ENCODE peak calls at places on chromosomes 1 and 21, in six cellular contexts. Z is endothelial cell of umbilical vein, T is Panc1, N is breast epithelium, K is transverse colon, D is stomach. B is an unnamed sample. For H3K9me3, the result is how much of the 10 kb centered on the place peaks cover.

GRCh38 chr1:90550616-90551406 is 166.3 kb downstream of the BARHL2 start:
- DNase-seq in Z (no peak), T (no peak), N (no peak), K (no peak), D (no peak), B (no peak)

GRCh38 chr1:84538599-84538998 is 32.2 kb upstream of the GNG5 start:
- DNase-seq in Z (no peak), T (no peak), N (no peak), K (no peak), D (no peak), B (no peak)

GRCh38 chr1:66434096-66434495 is 99.9 kb upstream of the SGIP1 start:
- DNase-seq in Z (no peak), T (no peak), N (no peak), K (no peak), D (no peak), B (no peak)

GRCh38 chr21:40331182-40331581 is 463.9 kb downstream of the PCP4 start:
- DNase-seq in Z (no peak), T (no peak), N (no peak), K (no peak), D (no peak), B (no peak)

GRCh38 chr1:147580200-147580557 is 38.9 kb downstream of the BCL9 start:
- DNase-seq in Z (no peak), T (no peak), N (no peak), K (no peak), D (no peak), B (no peak)

GRCh38 chr1:200443860-200444259 is 34.0 kb upstream of the ZNF281 start:
- DNase-seq in Z (no peak), T (no peak), N (no peak), K (no peak), D (no peak), B (no peak)

GRCh38 chr1:204576422-204576821 is 60.2 kb downstream of the MDM4 start:
- DNase-seq in Z (no peak), T (no peak), N (no peak), K (no peak), D (no peak), B (no peak)

GRCh38 chr1:109802136-109802900 is 38.6 kb upstream of the EPS8L3 start:
- DNase-seq in Z (no peak), T (no peak), N (peak), K (no peak), D (peak), B (no peak)

GRCh38 chr21:21196087-21196486 is 197.9 kb downstream of the NCAM2 start:
- DNase-seq in Z (no peak), T (no peak), N (no peak), K (no peak), D (no peak), B (no peak)

GRCh38 chr1:154448271-154448905 is 43.2 kb downstream of the IL6R start:
- DNase-seq in Z (no peak), T (no peak), N (no peak), K (no peak), D (no peak), B (no peak)

GRCh38 chr1:216815239-216815955 is 92.2 kb upstream of the ESRRG start:
- DNase-seq in Z (no peak), T (no peak), N (no peak), K (no peak), D (no peak), B (no peak)

GRCh38 chr1:2859219-2859880 is 57.9 kb upstream of the TTC34 start:
- DNase-seq in Z (no peak), T (no peak), N (no peak), K (no peak), D (no peak), B (no peak)
- H3K9me3 ChIP-seq in Z (under half), T (under half), N (under half), K (under half), D (under half), B (under half)

GRCh38 chr1:63892632-63893395 is 119.0 kb downstream of the ROR1 start:
- DNase-seq in Z (no peak), T (no peak), N (no peak), K (peak), D (no peak), B (peak)
- TF ChIP-seq POLR2AphosphoS5 in Z (no peak), T (no peak), N (no peak), K (no peak), D (no peak), B (no peak)

DNA sequence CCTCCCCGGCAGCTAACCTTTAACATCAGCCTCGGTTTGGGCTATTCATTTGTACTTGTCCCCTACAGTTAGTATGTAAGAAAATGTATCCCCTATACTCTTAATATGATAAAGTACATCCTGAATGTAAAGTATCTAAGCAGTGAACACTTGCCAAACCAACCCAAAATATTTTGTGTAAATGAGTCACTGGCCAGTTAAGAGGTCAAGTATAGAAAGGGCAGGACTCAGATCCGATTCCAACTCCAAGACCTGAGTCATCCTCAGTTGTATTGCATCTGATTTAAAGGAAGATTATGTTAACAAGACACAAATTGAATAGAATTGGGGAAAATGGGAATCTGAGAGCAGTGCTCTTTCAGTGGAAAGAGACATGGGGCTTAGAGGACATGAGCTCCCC is 84.4 kb downstream of the CD58 start:
- DNase-seq in Z (peak), T (no peak), N (no peak), K (no peak), D (no peak), B (no peak)
- H3K9me3 ChIP-seq in Z (under half), T (under half), N (under half), K (under half), D (under half), B (under half)

GRCh38 chr1:3408751-3409266 is 45.7 kb upstream of the ARHGEF16 start:
- DNase-seq in Z (no peak), T (no peak), N (no peak), K (no peak), D (no peak), B (no peak)
- TF ChIP-seq POLR2AphosphoS5 in Z (no peak), T (no peak), N (no peak), K (no peak), D (no peak), B (no peak)

DNA sequence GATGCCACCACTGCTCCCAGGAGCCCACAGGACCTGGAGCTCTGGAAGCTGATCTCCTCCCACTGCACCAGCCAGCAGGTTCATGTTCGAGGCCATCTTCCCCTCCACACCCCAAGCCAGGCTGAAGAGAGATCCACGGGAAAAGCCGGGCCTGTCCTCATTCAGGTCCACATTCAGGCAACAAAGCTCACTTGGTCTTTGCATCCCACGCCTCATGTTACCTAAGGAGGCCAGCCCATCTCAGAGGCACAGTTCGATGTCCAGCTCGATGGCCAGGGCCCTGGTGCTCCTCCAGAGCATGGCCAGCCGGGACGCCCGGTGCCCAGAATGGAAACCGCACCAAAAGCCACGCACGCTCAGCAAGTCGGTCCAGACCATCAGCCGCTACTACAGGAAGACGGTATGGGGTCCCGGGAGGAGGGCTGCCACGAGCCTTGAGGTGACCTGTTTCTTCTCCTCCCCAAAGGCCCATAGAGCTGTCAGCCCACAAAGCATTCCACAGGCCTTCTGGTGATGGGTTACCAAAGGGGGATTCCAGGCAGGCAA is at the start of gene CCDC27:
- DNase-seq in Z (no peak), T (no peak), N (no peak), K (no peak), D (no peak), B (peak)
- H3K9me3 ChIP-seq in Z (under half), T (under half), N (under half), K (under half), D (under half), B (under half)

GRCh38 chr1:108663074-108663473 is 2.2 kb upstream of the HENMT1 start:
- DNase-seq in Z (no peak), T (no peak), N (no peak), K (no peak), D (no peak), B (no peak)

GRCh38 chr1:108653431-108654105 is 7.3 kb downstream of the HENMT1 start:
- DNase-seq in Z (no peak), T (no peak), N (no peak), K (no peak), D (no peak), B (no peak)

GRCh38 chr1:108661030-108661609 is at the start of gene HENMT1:
- DNase-seq in Z (peak), T (no peak), N (peak), K (peak), D (peak), B (peak)

GRCh38 chr1:108657701-108658100 is 3.2 kb downstream of the HENMT1 start:
- DNase-seq in Z (no peak), T (no peak), N (no peak), K (no peak), D (no peak), B (no peak)
- TF ChIP-seq POLR2AphosphoS5 in Z (no peak), T (no peak), N (no peak), K (no peak), D (no peak), B (no peak)

B was measured in spleen.